ENCODE peak calls at places on chromosomes 12 and 14, in nine cellular contexts. T, J, G, N, I, L, Z, M and S are unnamed samples. For H3K4me1 and H3K9me3, the result is how much of the 10 kb centered on the place peaks cover.

GRCh38 chr12:68416826-68417225 is 84.7 kb upstream of the MDM1 start:
- DNase-seq in T (no peak), J (no peak), G (no peak), N (no peak), I (no peak), L (no peak), Z (no peak), M (peak), S (no peak)

GRCh38 chr14:61296151-61296550 is 15.0 kb upstream of the TMEM30B start:
- DNase-seq in T (no peak), J (no peak), G (no peak), N (no peak), I (no peak), L (no peak), Z (no peak), M (no peak), S (no peak)

GRCh38 chr14:24367506-24368214 is at the start of gene NFATC4:
- DNase-seq in T (peak), J (peak), G (peak), N (peak), I (peak), L (no peak), Z (peak), M (peak), S (peak)

GRCh38 chr14:94239416-94239815 is 53.7 kb downstream of the SERPINA10 start:
- DNase-seq in T (no peak), J (no peak), G (no peak), N (no peak), I (no peak), L (no peak), Z (no peak), M (no peak), S (no peak)

GRCh38 chr14:64113279-64113678 is 180.9 kb downstream of the ESR2 start:
- DNase-seq in T (peak), J (peak), G (no peak), N (no peak), I (no peak), L (peak), Z (no peak), M (no peak), S (peak)

GRCh38 chr12:47591795-47592194 is 114.0 kb downstream of the RPAP3 start:
- DNase-seq in T (no peak), J (no peak), G (no peak), N (no peak), I (no peak), L (no peak), Z (no peak), M (no peak), S (no peak)

GRCh38 chr12:128675576-128675975 is 148.2 kb downstream of the SLC15A4 start:
- DNase-seq in T (no peak), J (no peak), G (no peak), N (no peak), I (no peak), L (no peak), Z (no peak), M (no peak), S (no peak)

GRCh38 chr12:27551172-27551840 is 27.3 kb downstream of the PPFIBP1 start:
- DNase-seq in T (no peak), J (no peak), G (no peak), N (no peak), I (no peak), L (no peak), Z (no peak), M (no peak), S (no peak)

GRCh38 chr12:94855853-94856252 is 147.6 kb downstream of the NDUFA12 start:
- DNase-seq in T (no peak), J (no peak), G (no peak), N (no peak), I (no peak), L (no peak), Z (no peak), M (no peak), S (no peak)

GRCh38 chr12:92466391-92467305 is 236.1 kb upstream of the PLEKHG7 start:
- DNase-seq in T (peak), J (no peak), G (no peak), N (no peak), I (no peak), L (no peak), Z (no peak), M (peak), S (no peak)

GRCh38 chr12:92462049-92462448 is 240.7 kb upstream of the PLEKHG7 start:
- DNase-seq in T (no peak), J (no peak), G (no peak), N (no peak), I (no peak), L (no peak), Z (no peak), M (no peak), S (no peak)

GRCh38 chr14:55267816-55268215 is 3.4 kb upstream of the FBXO34 start:
- DNase-seq in T (no peak), J (no peak), G (no peak), N (no peak), I (no peak), L (no peak), Z (no peak), M (peak), S (no peak)

GRCh38 chr14:51337520-51337919 is 97.5 kb downstream of the TMX1 start:
- DNase-seq in T (no peak), J (no peak), G (no peak), N (no peak), I (no peak), L (no peak), Z (no peak), M (no peak), S (no peak)

GRCh38 chr14:71695603-71696350 is 236.5 kb upstream of the RGS6 start:
- DNase-seq in T (no peak), J (no peak), G (no peak), N (no peak), I (no peak), L (no peak), Z (no peak), M (no peak), S (no peak)

GRCh38 chr12:54215990-54216579 is 27.3 kb upstream of the SMUG1 start:
- DNase-seq in T (peak), J (no peak), G (peak), N (no peak), I (no peak), L (peak), Z (no peak), M (no peak), S (peak)

GRCh38 chr12:71405884-71406283 is 33.7 kb upstream of the LGR5 start:
- DNase-seq in T (no peak), J (no peak), G (no peak), N (no peak), I (no peak), L (no peak), Z (no peak), M (no peak), S (no peak)

GRCh38 chr12:106147956-106148355 is 9.2 kb upstream of the NUAK1 start:
- DNase-seq in T (peak), J (peak), G (no peak), N (no peak), I (no peak), L (peak), Z (no peak), M (no peak), S (peak)

GRCh38 chr14:91243098-91243483 is 1.4 kb downstream of the GPR68 start:
- DNase-seq in T (no peak), J (no peak), G (no peak), N (no peak), I (no peak), L (no peak), Z (no peak), M (no peak), S (no peak)

GRCh38 chr12:106288510-106289195 is 13.9 kb upstream of the TCP11L2 start:
- DNase-seq in T (no peak), J (no peak), G (peak), N (no peak), I (peak), L (no peak), Z (peak), M (peak), S (no peak)

GRCh38 chr12:127108360-127109215 is 1158.4 kb upstream of the TMEM132C start:
- DNase-seq in T (peak), J (peak), G (peak), N (peak), I (no peak), L (peak), Z (peak), M (peak), S (peak)

DNA sequence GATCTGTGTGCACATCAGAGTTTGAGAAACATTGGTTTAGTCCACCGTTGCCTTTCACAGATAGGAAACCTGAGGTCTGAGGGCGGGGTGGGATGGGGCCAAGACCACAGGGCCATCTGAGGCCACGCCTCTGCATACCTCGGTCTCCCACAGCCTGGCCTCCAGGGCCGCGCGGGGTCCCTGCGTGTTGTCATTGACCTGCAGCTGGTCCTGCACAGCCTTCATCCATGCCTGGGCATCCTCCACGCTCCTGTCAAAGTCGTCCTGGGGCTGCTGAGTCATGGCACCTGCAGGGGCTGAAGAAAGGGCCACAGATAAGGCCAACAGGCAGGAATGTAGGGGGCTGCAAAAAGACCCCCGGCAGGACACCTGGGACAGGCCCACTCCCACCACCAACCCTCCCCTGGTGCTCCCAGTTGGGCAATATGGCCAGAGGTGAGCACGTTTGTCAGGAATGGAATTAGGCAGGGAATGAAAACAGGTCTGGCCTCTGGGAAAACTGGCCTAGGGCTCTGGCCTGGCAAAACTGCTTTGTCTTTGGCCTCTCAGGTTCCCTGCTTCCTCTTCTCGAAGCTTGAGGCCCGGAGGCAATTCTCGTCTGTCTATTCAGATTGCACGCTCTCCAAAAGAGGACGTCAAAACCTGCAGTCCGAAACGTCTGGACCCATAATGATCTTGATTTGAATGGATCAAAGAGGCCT is 40.8 kb downstream of the SYNE3 start:
- DNase-seq in T (no peak), J (no peak), G (peak), N (no peak), I (no peak), L (no peak), Z (no peak), M (no peak), S (no peak)
- H3K4me1 ChIP-seq in T (under half), J (under half), G (under half), N (under half), I (under half), L (under half), Z (under half), M (under half), S (under half)

DNA sequence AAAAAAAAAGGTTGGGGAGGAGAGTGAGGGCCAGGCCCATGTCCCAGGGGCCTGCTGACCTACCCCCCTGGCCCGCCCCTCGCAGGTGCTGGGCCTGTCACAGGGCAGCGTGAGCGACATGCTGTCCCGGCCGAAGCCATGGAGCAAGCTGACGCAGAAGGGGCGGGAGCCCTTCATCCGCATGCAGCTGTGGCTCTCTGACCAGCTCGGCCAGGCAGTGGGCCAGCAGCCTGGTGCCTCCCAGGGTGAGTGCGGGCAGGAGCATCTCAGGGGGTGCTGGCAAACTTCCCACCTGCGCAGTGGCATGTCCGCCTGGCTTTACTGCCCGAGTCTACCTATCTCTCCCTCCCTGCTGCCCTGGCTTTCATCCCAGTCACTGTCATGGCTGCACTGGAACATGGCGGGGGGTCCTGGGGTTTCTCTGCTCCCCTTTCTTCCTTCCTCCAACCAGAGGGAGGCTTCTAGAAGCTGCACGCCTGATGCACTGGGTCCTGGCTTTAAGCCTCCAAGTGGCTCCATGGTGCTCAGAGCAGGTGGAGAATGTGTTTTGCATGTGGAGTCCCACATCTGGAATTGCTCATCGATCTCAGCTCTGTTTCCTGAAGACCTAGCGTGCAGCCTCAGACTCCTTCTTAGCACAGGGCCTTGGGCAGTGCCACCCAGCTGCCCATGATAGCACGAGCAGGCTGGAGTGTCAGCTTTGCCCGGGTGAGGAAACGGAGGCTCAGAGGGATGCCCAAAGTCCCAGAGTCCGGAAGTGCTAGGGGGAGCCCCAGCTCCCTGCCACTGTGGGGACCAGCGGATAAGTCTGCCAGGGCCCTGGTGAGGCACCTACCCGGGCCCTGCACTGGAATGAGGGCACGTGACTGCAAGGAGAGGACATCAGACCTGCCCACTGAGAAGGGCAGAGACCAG is 46.3 kb downstream of the PHETA1 start:
- DNase-seq in T (peak), J (no peak), G (no peak), N (no peak), I (no peak), L (no peak), Z (no peak), M (no peak), S (no peak)
- TF ChIP-seq POLR2A in T (no peak), J (no peak), G (no peak), N (no peak), I (no peak), L (no peak), Z (no peak), M (no peak), S (no peak)

DNA sequence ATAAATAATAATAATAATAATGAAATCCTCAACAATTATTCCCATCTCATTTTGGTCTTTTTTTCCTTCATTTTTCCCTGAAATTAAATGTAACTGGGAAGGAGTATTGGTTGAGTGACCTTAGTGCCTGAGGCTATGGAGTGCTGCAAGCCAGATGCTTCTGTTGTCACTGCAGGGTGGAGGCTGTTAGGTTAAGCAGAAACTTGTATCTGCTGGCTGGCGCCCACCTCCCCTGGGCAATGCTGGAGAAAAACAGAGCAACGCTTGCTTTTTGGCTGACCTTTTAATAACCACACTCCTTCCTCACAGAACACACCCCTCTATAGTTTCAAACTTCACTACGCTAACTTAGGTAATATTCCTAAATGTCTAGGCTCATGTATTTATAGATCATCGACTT is 583.5 kb upstream of the NOVA1 start:
- DNase-seq in T (no peak), J (no peak), G (no peak), N (no peak), I (no peak), L (no peak), Z (no peak), M (no peak), S (no peak)
- H3K9me3 ChIP-seq in T (under half), J (under half), G (under half), N (under half), I (under half), L (under half), Z (under half), M (under half), S (under half)

DNA sequence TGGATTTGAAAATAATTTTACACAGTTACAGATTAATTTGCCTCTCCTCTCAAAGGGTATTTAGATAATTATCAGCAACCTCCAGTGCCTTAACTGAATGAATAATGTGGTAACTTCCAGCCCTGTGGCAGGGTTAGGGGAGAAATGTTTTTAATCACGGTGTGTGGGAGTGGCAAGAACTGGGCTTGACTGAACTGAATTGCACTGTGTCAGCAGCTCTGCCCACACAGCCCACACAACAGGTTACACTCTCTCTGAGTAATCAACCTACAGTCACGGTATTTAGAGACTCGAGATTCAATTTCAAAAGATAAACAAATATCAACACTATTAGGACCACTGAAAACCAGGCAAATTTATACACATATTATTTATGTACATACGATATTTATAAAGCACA is 198.5 kb downstream of the KCNC2 start:
- DNase-seq in T (no peak), J (no peak), G (no peak), N (no peak), I (no peak), L (no peak), Z (no peak), M (no peak), S (no peak)
- H3K4me1 ChIP-seq in T (under half), J (under half), G (under half), N (under half), I (under half), L (under half), Z (under half), M (under half), S (under half)

GRCh38 chr12:109880049-109880931 is at the start of gene GLTP:
- DNase-seq in T (peak), J (peak), G (peak), N (peak), I (peak), L (peak), Z (peak), M (peak), S (peak)
- TF ChIP-seq POLR2A in T (peak), J (no peak), G (no peak), N (peak), I (peak), L (peak), Z (no peak), M (no peak), S (peak)